ENCODE peak calls at places on chromosomes 7 and 10, in ten cellular contexts. A is naive B cell; K is skeletal muscle cell; D is GM10248; R is RCC 7860; O is hepatocyte; X is cardiac fibroblast; S is HFF-Myc; P is NCI-H1092; U is stimulated activated CD8-positive, alpha-beta memory T cell treated with anti-CD3 and anti-CD28 coated beads, Interleukin-7, amount 100 ng/mL, for 1 hour. B is an unnamed sample.

GRCh38 chr7:69482676-69483075 is 115.6 kb upstream of the AUTS2 start:
- DNase-seq in D (no peak), P (no peak), X (no peak), K (no peak), U (no peak), S (no peak), R (no peak), A (no peak), O (no peak), B (no peak)

GRCh38 chr7:123735539-123735938 is 13.3 kb downstream of the WASL start:
- DNase-seq in R (no peak), X (no peak), O (no peak), A (no peak), K (no peak), P (no peak), U (no peak), D (no peak), S (no peak), B (no peak)

GRCh38 chr7:50782376-50783208 is at the start of gene GRB10:
- DNase-seq in S (no peak), K (no peak), R (no peak), X (peak), P (peak), A (no peak), U (no peak), O (peak), D (no peak), B (no peak)

GRCh38 chr7:137642031-137642430 is 204.7 kb downstream of the DGKI start:
- DNase-seq in U (no peak), X (no peak), K (no peak), P (no peak), R (no peak), D (no peak), S (peak), A (no peak), O (no peak), B (peak)

GRCh38 chr7:81415181-81415580 is 354.7 kb downstream of the HGF start:
- DNase-seq in R (no peak), K (no peak), X (no peak), U (no peak), D (no peak), P (no peak), O (no peak), S (no peak), A (no peak), B (no peak)

GRCh38 chr10:42932735-42933453 is 144.0 kb upstream of the RET start:
- DNase-seq in D (no peak), U (peak), S (no peak), P (no peak), R (no peak), K (no peak), X (no peak), A (no peak), O (peak), B (no peak)

GRCh38 chr7:128069367-128070364 is 38.4 kb upstream of the LRRC4 start:
- DNase-seq in A (no peak), U (no peak), S (no peak), O (no peak), R (no peak), D (no peak), X (no peak), K (no peak), P (no peak), B (no peak)

GRCh38 chr10:7484456-7485266 is 73.8 kb upstream of the SFMBT2 start:
- DNase-seq in D (peak), U (peak), R (no peak), X (no peak), A (peak), K (no peak), O (no peak), S (no peak), P (no peak), B (no peak)

GRCh38 chr10:124917168-124917938 is 24.6 kb upstream of the ZRANB1 start:
- DNase-seq in D (peak), K (no peak), A (no peak), X (peak), S (no peak), O (peak), U (peak), P (no peak), R (no peak), B (no peak)

GRCh38 chr7:18290865-18291264 is 204.7 kb upstream of the HDAC9 start:
- DNase-seq in X (no peak), D (no peak), S (no peak), P (no peak), K (no peak), O (no peak), R (no peak), A (no peak), U (no peak), B (no peak)

GRCh38 chr7:3605222-3605621 is 304.2 kb downstream of the SDK1 start:
- DNase-seq in A (no peak), D (no peak), K (no peak), P (no peak), X (peak), U (no peak), O (no peak), R (no peak), S (no peak), B (no peak)

GRCh38 chr10:69222157-69223027 is 2.3 kb downstream of the HKDC1 start:
- DNase-seq in U (peak), D (peak), S (peak), O (peak), K (peak), A (peak), X (peak), P (no peak), R (peak), B (no peak)

GRCh38 chr7:7181519-7182155 is 707 bp upstream of the C1GALT1 start:
- DNase-seq in R (peak), K (no peak), S (no peak), O (peak), U (peak), D (peak), A (peak), P (peak), X (peak), B (no peak)

GRCh38 chr7:25707733-25708132 is 444.3 kb upstream of the NFE2L3 start:
- DNase-seq in X (peak), R (peak), A (no peak), S (no peak), U (no peak), P (no peak), O (no peak), D (no peak), K (peak), B (no peak)

GRCh38 chr7:46493196-46493595 is 572.1 kb upstream of the IGFBP3 start:
- DNase-seq in X (no peak), D (no peak), O (no peak), R (no peak), S (no peak), K (no peak), P (no peak), U (no peak), A (no peak), B (no peak)

GRCh38 chr10:101032637-101033201 is 1.7 kb downstream of the SFXN3 start:
- DNase-seq in O (peak), S (peak), R (peak), X (peak), U (peak), P (no peak), K (peak), D (no peak), A (no peak), B (peak)

GRCh38 chr10:60031664-60032063 is 125.3 kb upstream of the CCDC6 start:
- DNase-seq in P (no peak), S (no peak), U (no peak), D (peak), O (no peak), K (peak), A (no peak), R (no peak), X (no peak), B (no peak)

GRCh38 chr7:157782041-157782440 is 445.2 kb downstream of the DNAJB6 start:
- DNase-seq in X (no peak), O (no peak), K (no peak), D (no peak), S (no peak), R (no peak), A (no peak), U (no peak), P (no peak), B (no peak)

GRCh38 chr10:4352566-4352961 is 473.4 kb upstream of the AKR1E2 start:
- DNase-seq in A (no peak), U (no peak), S (no peak), D (no peak), R (peak), P (no peak), X (peak), O (peak), K (peak), B (no peak)

GRCh38 chr7:45646996-45647411 is 72.8 kb downstream of the ADCY1 start:
- DNase-seq in D (no peak), X (no peak), S (no peak), A (no peak), P (no peak), K (no peak), R (no peak), O (no peak), U (no peak), B (peak)

GRCh38 chr10:132774905-132775863 is 10.8 kb downstream of the NKX6-2 start:
- DNase-seq in O (peak), K (no peak), S (no peak), X (no peak), R (no peak), P (no peak), A (no peak), D (no peak), U (no peak), B (no peak)

GRCh38 chr10:7891634-7892033 is 73.3 kb downstream of the TAF3 start:
- DNase-seq in A (no peak), P (no peak), R (no peak), D (no peak), X (peak), K (peak), U (no peak), S (no peak), O (no peak), B (no peak)

GRCh38 chr7:40200791-40201190 is 66.0 kb downstream of the SUGCT start:
- DNase-seq in R (no peak), A (no peak), P (no peak), D (no peak), K (peak), O (no peak), S (no peak), U (no peak), X (peak), B (peak)

GRCh38 chr7:103989785-103990775 is 622 bp upstream of the RELN start:
- DNase-seq in K (no peak), U (no peak), O (peak), S (no peak), P (peak), R (no peak), D (peak), A (no peak), X (peak), B (no peak)

GRCh38 chr7:77368974-77369373 is 47.2 kb downstream of the GSAP start:
- DNase-seq in P (no peak), S (no peak), D (no peak), U (no peak), A (peak), O (no peak), K (no peak), R (no peak), X (peak), B (no peak)

GRCh38 chr7:41097501-41097900 is 605.4 kb downstream of the INHBA start:
- DNase-seq in X (no peak), S (no peak), K (peak), D (no peak), A (no peak), O (no peak), R (peak), P (no peak), U (no peak), B (peak)

GRCh38 chr10:21993360-21994001 is 10.0 kb downstream of the DNAJC1 start:
- DNase-seq in P (no peak), K (no peak), X (peak), O (no peak), D (peak), A (peak), R (peak), U (no peak), S (no peak), B (no peak)

GRCh38 chr10:15253951-15254807 is 85.7 kb upstream of the NMT2 start:
- DNase-seq in K (no peak), P (no peak), R (no peak), A (no peak), U (no peak), D (no peak), X (no peak), O (no peak), S (no peak), B (no peak)

GRCh38 chr7:66899552-66900280 is 21.3 kb upstream of the TMEM248 start:
- DNase-seq in U (no peak), A (no peak), D (no peak), O (no peak), X (no peak), P (no peak), S (no peak), K (no peak), R (no peak), B (no peak)

GRCh38 chr10:46080886-46081285 is 34.8 kb upstream of the MSMB start:
- DNase-seq in R (no peak), A (no peak), P (no peak), K (no peak), U (no peak), O (no peak), D (no peak), S (no peak), X (no peak), B (no peak)

GRCh38 chr7:112547916-112548315 is 67.1 kb downstream of the LSMEM1 start:
- DNase-seq in S (no peak), A (no peak), K (peak), D (no peak), P (no peak), O (no peak), R (no peak), U (no peak), X (no peak), B (no peak)

GRCh38 chr7:134954197-134955082 is 31.9 kb upstream of the AGBL3 start:
- DNase-seq in S (no peak), D (peak), X (peak), O (peak), A (peak), K (no peak), P (peak), U (no peak), R (peak), B (no peak)